ENCODE peak calls at places on chromosomes 1 and 21, in four cellular contexts. One of them, this sample, is unnamed.

GRCh38 chr21:45823100-45823681 is 158.4 kb upstream of the COL6A1 start:
- DNase-seq in GM12878: no peak
- DNase-seq in H1: no peak
- DNase-seq in K562: no peak
- DNase-seq in this sample: no peak

GRCh38 chr1:109115685-109116084 is 1.8 kb downstream of the ELAPOR1 start:
- DNase-seq in GM12878: no peak
- DNase-seq in K562: no peak
- DNase-seq in H1: no peak
- DNase-seq in this sample: no peak

GRCh38 chr1:235502601-235503332 is 1.5 kb downstream of the B3GALNT2 start:
- DNase-seq in H1: no peak
- DNase-seq in K562: peak
- DNase-seq in GM12878: no peak
- DNase-seq in this sample: no peak

GRCh38 chr1:18121072-18121820 is 13.6 kb downstream of the IGSF21 start:
- DNase-seq in H1: no peak
- DNase-seq in GM12878: no peak
- DNase-seq in K562: no peak
- DNase-seq in this sample: no peak

GRCh38 chr1:245058882-245059281 is 95.9 kb upstream of the KIF26B start:
- DNase-seq in K562: no peak
- DNase-seq in H1: no peak
- DNase-seq in GM12878: no peak
- DNase-seq in this sample: no peak

GRCh38 chr21:25507522-25507921 is 99.8 kb downstream of the MRPL39 start:
- DNase-seq in GM12878: no peak
- DNase-seq in K562: no peak
- DNase-seq in H1: no peak
- DNase-seq in this sample: no peak

GRCh38 chr1:224357626-224358124 is 996 bp downstream of the CNIH4 start:
- DNase-seq in H1: no peak
- DNase-seq in GM12878: no peak
- DNase-seq in K562: peak
- DNase-seq in this sample: peak

GRCh38 chr1:43285269-43285986 is at the start of gene C1orf210:
- DNase-seq in GM12878: no peak
- DNase-seq in K562: peak
- DNase-seq in H1: peak
- DNase-seq in this sample: peak

GRCh38 chr1:110053557-110054428 is 16.7 kb downstream of the ALX3 start:
- DNase-seq in GM12878: no peak
- DNase-seq in H1: no peak
- DNase-seq in K562: peak
- DNase-seq in this sample: peak

GRCh38 chr1:209883341-209883971 is 54.6 kb upstream of the SYT14 start:
- DNase-seq in K562: no peak
- DNase-seq in H1: no peak
- DNase-seq in GM12878: no peak
- DNase-seq in this sample: no peak

GRCh38 chr1:105416246-105416645 is 1640.2 kb upstream of the PRMT6 start:
- DNase-seq in GM12878: no peak
- DNase-seq in K562: no peak
- DNase-seq in H1: peak
- DNase-seq in this sample: no peak

GRCh38 chr21:34343347-34344057 is 20.3 kb upstream of the KCNE2 start:
- DNase-seq in GM12878: no peak
- DNase-seq in H1: no peak
- DNase-seq in K562: no peak
- DNase-seq in this sample: no peak

GRCh38 chr1:206012086-206012859 is 9.1 kb upstream of the RAB7B start:
- DNase-seq in H1: no peak
- DNase-seq in K562: peak
- DNase-seq in GM12878: peak
- DNase-seq in this sample: peak

GRCh38 chr1:30657131-30658013 is 66.0 kb downstream of the MATN1 start:
- DNase-seq in GM12878: no peak
- DNase-seq in H1: no peak
- DNase-seq in K562: no peak
- DNase-seq in this sample: no peak

GRCh38 chr1:170665625-170666024 is 1.7 kb downstream of the PRRX1 start:
- DNase-seq in K562: no peak
- DNase-seq in H1: no peak
- DNase-seq in GM12878: no peak
- DNase-seq in this sample: no peak

GRCh38 chr1:175278236-175278635 is 85.7 kb upstream of the KIAA0040 start:
- DNase-seq in GM12878: no peak
- DNase-seq in K562: no peak
- DNase-seq in H1: no peak
- DNase-seq in this sample: no peak

GRCh38 chr1:45348609-45348965 is 8.3 kb upstream of the MUTYH start:
- DNase-seq in GM12878: no peak
- DNase-seq in H1: no peak
- DNase-seq in K562: no peak
- DNase-seq in this sample: no peak

GRCh38 chr1:94863297-94863911 is 43.2 kb downstream of the SLC44A3 start:
- DNase-seq in K562: no peak
- DNase-seq in H1: no peak
- DNase-seq in GM12878: no peak
- DNase-seq in this sample: no peak

GRCh38 chr1:115088871-115089442 is 346 bp downstream of the TSPAN2 start:
- DNase-seq in GM12878: no peak
- DNase-seq in K562: no peak
- DNase-seq in H1: no peak
- DNase-seq in this sample: no peak

GRCh38 chr1:182041615-182042014 is 19.9 kb downstream of the ZNF648 start:
- DNase-seq in GM12878: no peak
- DNase-seq in K562: no peak
- DNase-seq in H1: no peak
- DNase-seq in this sample: no peak

GRCh38 chr1:167158095-167158812 is 62.4 kb upstream of the POU2F1 start:
- DNase-seq in H1: no peak
- DNase-seq in GM12878: no peak
- DNase-seq in K562: no peak
- DNase-seq in this sample: no peak

GRCh38 chr1:191483997-191484396 is 674.3 kb upstream of the RGS18 start:
- DNase-seq in GM12878: no peak
- DNase-seq in H1: no peak
- DNase-seq in K562: peak
- DNase-seq in this sample: no peak

GRCh38 chr1:171424494-171424893 is 60.8 kb upstream of the PRRC2C start:
- DNase-seq in K562: no peak
- DNase-seq in H1: no peak
- DNase-seq in GM12878: no peak
- DNase-seq in this sample: no peak

GRCh38 chr1:26010800-26011199 is 10.8 kb upstream of the EXTL1 start:
- DNase-seq in GM12878: no peak
- DNase-seq in H1: no peak
- DNase-seq in K562: no peak
- DNase-seq in this sample: no peak

GRCh38 chr1:32100359-32100758 is 7.5 kb upstream of the KPNA6 start:
- DNase-seq in GM12878: no peak
- DNase-seq in K562: no peak
- DNase-seq in H1: no peak
- DNase-seq in this sample: no peak

GRCh38 chr1:219555802-219556201 is 57.1 kb downstream of the ZC3H11B start:
- DNase-seq in GM12878: no peak
- DNase-seq in K562: no peak
- DNase-seq in H1: no peak
- DNase-seq in this sample: no peak

GRCh38 chr1:41811978-41812852 is 106.5 kb downstream of the HIVEP3 start:
- DNase-seq in H1: peak
- DNase-seq in K562: peak
- DNase-seq in GM12878: no peak
- DNase-seq in this sample: peak

GRCh38 chr1:118479351-118479750 is 294.3 kb upstream of the SPAG17 start:
- DNase-seq in K562: no peak
- DNase-seq in H1: no peak
- DNase-seq in GM12878: no peak
- DNase-seq in this sample: no peak

GRCh38 chr1:196372896-196373536 is 235.2 kb downstream of the KCNT2 start:
- DNase-seq in H1: no peak
- DNase-seq in K562: peak
- DNase-seq in GM12878: no peak
- DNase-seq in this sample: peak

GRCh38 chr1:239956230-239956629 is 135.5 kb upstream of the FMN2 start:
- DNase-seq in K562: no peak
- DNase-seq in GM12878: no peak
- DNase-seq in H1: no peak
- DNase-seq in this sample: no peak

GRCh38 chr1:239954836-239955235 is 136.8 kb upstream of the FMN2 start:
- DNase-seq in K562: no peak
- DNase-seq in H1: no peak
- DNase-seq in GM12878: no peak
- DNase-seq in this sample: no peak

GRCh38 chr1:239960387-239960786 is 131.3 kb upstream of the FMN2 start:
- DNase-seq in GM12878: no peak
- DNase-seq in K562: no peak
- DNase-seq in H1: no peak
- DNase-seq in this sample: no peak

GRCh38 chr1:239955431-239955830 is 136.3 kb upstream of the FMN2 start:
- DNase-seq in K562: no peak
- DNase-seq in H1: no peak
- DNase-seq in GM12878: no peak
- DNase-seq in this sample: no peak

GRCh38 chr1:239958063-239958462 is 133.6 kb upstream of the FMN2 start:
- DNase-seq in K562: no peak
- DNase-seq in H1: no peak
- DNase-seq in GM12878: no peak
- DNase-seq in this sample: no peak
- H2AFZ ChIP-seq in K562: no peak
- H2AFZ ChIP-seq in H1: no peak
- H2AFZ ChIP-seq in GM12878: no peak
- H2AFZ ChIP-seq in this sample: no peak

DNA sequence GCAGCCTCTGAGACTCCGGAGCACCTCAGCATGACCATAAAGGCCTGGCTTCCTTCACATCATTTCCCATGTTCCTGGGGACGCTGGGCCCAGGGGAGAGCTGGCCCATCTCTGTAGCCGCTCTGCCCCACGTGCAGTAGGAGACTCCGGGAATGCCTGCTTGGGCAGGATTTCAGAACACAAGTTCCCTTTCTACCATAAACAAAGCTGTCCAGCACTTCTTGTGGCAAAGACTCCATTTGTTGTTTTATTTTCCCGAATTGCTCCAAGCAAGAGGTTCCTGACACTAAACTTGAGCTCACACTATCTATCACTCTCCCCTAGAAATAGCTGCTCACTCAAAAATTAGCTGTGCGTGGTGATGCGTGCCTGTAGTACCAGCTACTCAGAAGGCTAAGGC is 21.9 kb downstream of the CHD5 start:
- DNase-seq in GM12878: no peak
- DNase-seq in H1: no peak
- DNase-seq in K562: no peak
- DNase-seq in this sample: no peak
- TF ChIP-seq ATF2 in GM12878: no peak
- TF ChIP-seq ATF2 in H1: no peak
- TF ChIP-seq ATF2 in K562: no peak
- TF ChIP-seq ATF2 in this sample: no peak

DNA sequence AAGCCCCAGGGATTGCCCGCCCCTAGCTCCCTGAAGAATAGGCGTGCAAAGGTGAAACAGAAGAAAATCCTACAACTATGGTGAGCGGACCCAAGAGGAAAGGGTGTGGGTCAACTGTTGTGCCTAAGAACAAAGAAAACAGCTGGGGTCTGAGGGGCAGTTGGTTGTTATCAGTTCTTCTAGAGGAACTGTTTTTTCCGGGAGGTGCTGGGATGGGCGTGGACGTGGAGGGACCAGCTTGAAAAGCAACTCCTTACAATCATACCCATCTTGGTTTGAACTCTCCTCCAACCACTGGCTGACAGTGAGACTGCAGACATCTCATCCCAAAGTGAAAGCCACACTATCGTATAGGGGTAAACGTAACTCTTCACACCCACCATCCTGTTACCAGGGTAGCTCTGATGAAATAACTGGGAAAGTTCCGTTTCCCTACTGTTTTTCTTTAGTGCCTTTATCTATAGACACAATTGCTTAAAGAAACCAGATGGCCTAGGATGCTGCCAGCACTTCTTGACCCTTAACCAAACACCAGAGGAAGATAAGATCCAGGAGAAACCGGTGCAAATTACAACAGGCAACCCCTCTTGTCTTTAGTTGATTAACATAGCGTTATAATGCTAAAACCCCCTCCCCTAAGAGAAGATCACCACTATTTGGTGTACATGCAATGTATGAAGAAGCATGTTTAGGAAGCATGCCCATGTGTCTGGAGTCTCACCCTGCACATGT is 25.6 kb upstream of the FAM89A start:
- DNase-seq in K562: peak
- DNase-seq in H1: no peak
- DNase-seq in GM12878: no peak
- DNase-seq in this sample: no peak
- H2AFZ ChIP-seq in K562: peak
- H2AFZ ChIP-seq in H1: no peak
- H2AFZ ChIP-seq in GM12878: no peak
- H2AFZ ChIP-seq in this sample: no peak

DNA sequence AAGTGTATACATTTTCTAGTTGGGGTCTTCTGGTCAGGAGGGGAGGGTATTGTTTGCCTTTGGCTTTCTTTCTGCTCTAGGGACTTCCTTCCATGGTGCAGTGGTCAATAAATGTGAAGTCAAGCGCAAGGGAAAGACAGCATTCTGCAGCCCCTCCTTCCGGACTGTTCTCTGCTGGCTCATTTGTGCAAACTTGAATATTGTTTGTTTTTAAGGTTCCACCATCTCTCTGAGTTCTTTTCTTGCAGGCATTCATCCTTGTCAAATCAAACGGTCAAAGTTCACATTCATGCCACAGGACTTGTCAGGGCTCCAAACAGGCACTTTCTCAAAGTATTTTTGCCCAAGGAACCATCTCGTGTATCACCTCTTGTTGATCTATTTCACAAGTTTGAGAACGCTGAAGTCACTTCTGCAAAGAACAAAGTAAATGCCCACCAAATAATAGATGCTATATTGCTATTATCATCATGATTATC is 205.6 kb upstream of the KAZN start:
- DNase-seq in K562: no peak
- DNase-seq in H1: no peak
- DNase-seq in GM12878: no peak
- DNase-seq in this sample: no peak
- TF ChIP-seq ATF2 in K562: no peak
- TF ChIP-seq ATF2 in H1: no peak
- TF ChIP-seq ATF2 in GM12878: no peak
- TF ChIP-seq ATF2 in this sample: no peak